ENCODE peak calls at places on chromosomes 12 and 14, in six cellular contexts. K is Peyer's patch, Z is ovary, J is suprapubic skin, U is breast epithelium, G is prostate gland. B is an unnamed sample. For H3K4me1, the result is how much of the 10 kb centered on the place peaks cover.

GRCh38 chr12:13982010-13982409 is 608 bp upstream of the GRIN2B start:
- DNase-seq in K (no peak), Z (no peak), J (no peak), U (no peak), G (no peak), B (no peak)

GRCh38 chr12:49763006-49763591 is 21.7 kb downstream of the TMBIM6 start:
- DNase-seq in K (peak), Z (peak), J (peak), U (peak), G (peak), B (peak)

GRCh38 chr12:62426095-62426488 is 40.5 kb upstream of the MON2 start:
- DNase-seq in K (no peak), Z (no peak), J (no peak), U (no peak), G (no peak), B (no peak)

GRCh38 chr12:113040722-113041168 is 15.8 kb upstream of the DTX1 start:
- DNase-seq in K (no peak), Z (peak), J (peak), U (no peak), G (no peak), B (peak)

GRCh38 chr12:31324845-31325523 is 966 bp downstream of the SINHCAF start:
- DNase-seq in K (peak), Z (peak), J (peak), U (peak), G (peak), B (peak)

GRCh38 chr14:60812987-60813386 is 78.4 kb downstream of the MNAT1 start:
- DNase-seq in K (peak), Z (no peak), J (no peak), U (no peak), G (no peak), B (no peak)

GRCh38 chr14:75864352-75864751 is 117.4 kb downstream of the TGFB3 start:
- DNase-seq in K (no peak), Z (no peak), J (no peak), U (no peak), G (no peak), B (no peak)

GRCh38 chr14:55749201-55749812 is 169.3 kb downstream of the KTN1 start:
- DNase-seq in K (no peak), Z (no peak), J (no peak), U (no peak), G (peak), B (no peak)

GRCh38 chr14:73258845-73259611 is 21.7 kb downstream of the PAPLN start:
- DNase-seq in K (no peak), Z (no peak), J (peak), U (no peak), G (no peak), B (no peak)

GRCh38 chr12:93514853-93515252 is 47.5 kb downstream of the MRPL42 start:
- DNase-seq in K (no peak), Z (no peak), J (no peak), U (no peak), G (no peak), B (no peak)

GRCh38 chr12:88036368-88036965 is 7.3 kb upstream of the C12orf50 start:
- DNase-seq in K (no peak), Z (no peak), J (no peak), U (no peak), G (no peak), B (no peak)

GRCh38 chr14:99476864-99477263 is 3.8 kb downstream of the SETD3 start:
- DNase-seq in K (no peak), Z (no peak), J (no peak), U (no peak), G (no peak), B (no peak)

GRCh38 chr12:88509347-88509746 is 70.9 kb downstream of the KITLG start:
- DNase-seq in K (no peak), Z (no peak), J (no peak), U (no peak), G (no peak), B (no peak)

GRCh38 chr12:10385181-10385613 is 4.6 kb downstream of the KLRK1 start:
- DNase-seq in K (no peak), Z (no peak), J (no peak), U (no peak), G (no peak), B (no peak)

GRCh38 chr12:75550401-75550851 is 39.0 kb upstream of the KRR1 start:
- DNase-seq in K (no peak), Z (no peak), J (no peak), U (no peak), G (no peak), B (peak)

GRCh38 chr12:14698555-14698954 is 2.2 kb upstream of the GUCY2C start:
- DNase-seq in K (no peak), Z (no peak), J (no peak), U (no peak), G (no peak), B (no peak)

GRCh38 chr12:64085996-64086395 is 136.1 kb downstream of the KICS2 start:
- DNase-seq in K (no peak), Z (no peak), J (no peak), U (no peak), G (no peak), B (no peak)

GRCh38 chr12:77324763-77325468 is 259.5 kb upstream of the E2F7 start:
- DNase-seq in K (no peak), Z (peak), J (peak), U (peak), G (peak), B (peak)

GRCh38 chr12:5487971-5488955 is 56.4 kb downstream of the NTF3 start:
- DNase-seq in K (no peak), Z (no peak), J (no peak), U (no peak), G (no peak), B (no peak)

GRCh38 chr14:60848066-60848465 is 113.5 kb downstream of the MNAT1 start:
- DNase-seq in K (no peak), Z (no peak), J (no peak), U (no peak), G (no peak), B (no peak)

GRCh38 chr14:100369019-100369418 is 45.9 kb downstream of the SLC25A47 start:
- DNase-seq in K (no peak), Z (no peak), J (no peak), U (no peak), G (no peak), B (no peak)

GRCh38 chr12:21337453-21337852 is 2.7 kb upstream of the SLCO1A2 start:
- DNase-seq in K (no peak), Z (no peak), J (no peak), U (no peak), G (no peak), B (no peak)

GRCh38 chr12:89636054-89636775 is 72.4 kb downstream of the ATP2B1 start:
- DNase-seq in K (no peak), Z (no peak), J (no peak), U (no peak), G (no peak), B (no peak)

GRCh38 chr12:68733661-68734071 is 12.3 kb upstream of the SLC35E3 start:
- DNase-seq in K (no peak), Z (no peak), J (no peak), U (no peak), G (no peak), B (no peak)

DNA sequence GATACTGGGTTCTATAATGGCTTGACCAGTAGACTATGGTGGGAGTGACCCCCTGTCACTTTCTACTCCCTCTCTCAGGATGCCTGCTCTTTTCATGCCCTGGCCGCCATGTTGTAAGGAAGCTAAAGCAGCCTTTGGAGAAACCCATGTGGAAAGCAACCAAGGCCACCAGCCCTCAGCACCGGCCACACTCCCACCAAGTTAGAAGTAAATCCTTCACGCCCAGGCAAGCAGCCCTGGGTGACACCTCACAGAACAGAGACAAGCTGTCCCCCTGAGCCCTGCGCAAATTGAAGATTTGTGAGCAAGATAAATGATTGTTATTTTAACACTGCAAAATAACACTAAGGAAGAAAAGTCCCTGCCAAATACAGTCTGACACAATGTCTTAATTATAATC is 39.4 kb upstream of the PIWIL1 start:
- DNase-seq in K (no peak), Z (no peak), J (no peak), U (no peak), G (no peak), B (no peak)
- H3K4me1 ChIP-seq in K (under half), Z (under half), J (under half), U (under half), G (under half), B (under half)

GRCh38 chr14:50479041-50479440 is 53.3 kb downstream of the MAP4K5 start:
- DNase-seq in K (no peak), Z (no peak), J (no peak), U (no peak), G (no peak), B (no peak)

GRCh38 chr14:50471838-50472465 is 60.4 kb downstream of the MAP4K5 start:
- DNase-seq in K (no peak), Z (no peak), J (no peak), U (no peak), G (no peak), B (no peak)

GRCh38 chr14:50476134-50476533 is 56.2 kb downstream of the MAP4K5 start:
- DNase-seq in K (no peak), Z (no peak), J (no peak), U (no peak), G (no peak), B (no peak)

GRCh38 chr14:50477760-50478159 is 54.6 kb downstream of the MAP4K5 start:
- DNase-seq in K (no peak), Z (no peak), J (no peak), U (no peak), G (no peak), B (no peak)

DNA sequence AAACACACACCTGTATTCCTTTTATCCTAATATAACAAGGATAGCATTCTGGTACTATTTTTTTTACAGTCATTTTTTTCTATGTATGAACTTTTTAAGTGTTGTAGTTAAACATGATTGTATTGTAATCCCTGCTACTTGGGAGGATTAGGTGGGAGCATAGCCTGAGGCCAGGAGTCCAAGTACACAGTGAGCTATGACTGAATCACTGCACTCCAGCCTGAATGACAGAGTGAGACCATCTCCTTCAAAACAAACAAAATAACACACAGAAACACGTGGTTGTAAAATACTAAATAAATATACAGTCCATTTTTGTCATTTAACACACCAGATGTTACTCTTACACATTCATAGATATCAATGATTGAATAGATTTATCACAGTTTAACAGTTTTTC is 56.9 kb downstream of the MAP4K5 start:
- DNase-seq in K (no peak), Z (no peak), J (no peak), U (no peak), G (no peak), B (no peak)
- TF ChIP-seq POLR2A in K (no peak), Z (no peak), J (no peak), U (no peak), G (no peak), B (no peak)

GRCh38 chr14:64463873-64464272 is 1.4 kb upstream of the AKAP5 start:
- DNase-seq in K (no peak), Z (no peak), J (no peak), U (no peak), G (no peak), B (no peak)
- H3K4me1 ChIP-seq in K (under half), Z (under half), J (under half), U (under half), G (under half), B (under half)

DNA sequence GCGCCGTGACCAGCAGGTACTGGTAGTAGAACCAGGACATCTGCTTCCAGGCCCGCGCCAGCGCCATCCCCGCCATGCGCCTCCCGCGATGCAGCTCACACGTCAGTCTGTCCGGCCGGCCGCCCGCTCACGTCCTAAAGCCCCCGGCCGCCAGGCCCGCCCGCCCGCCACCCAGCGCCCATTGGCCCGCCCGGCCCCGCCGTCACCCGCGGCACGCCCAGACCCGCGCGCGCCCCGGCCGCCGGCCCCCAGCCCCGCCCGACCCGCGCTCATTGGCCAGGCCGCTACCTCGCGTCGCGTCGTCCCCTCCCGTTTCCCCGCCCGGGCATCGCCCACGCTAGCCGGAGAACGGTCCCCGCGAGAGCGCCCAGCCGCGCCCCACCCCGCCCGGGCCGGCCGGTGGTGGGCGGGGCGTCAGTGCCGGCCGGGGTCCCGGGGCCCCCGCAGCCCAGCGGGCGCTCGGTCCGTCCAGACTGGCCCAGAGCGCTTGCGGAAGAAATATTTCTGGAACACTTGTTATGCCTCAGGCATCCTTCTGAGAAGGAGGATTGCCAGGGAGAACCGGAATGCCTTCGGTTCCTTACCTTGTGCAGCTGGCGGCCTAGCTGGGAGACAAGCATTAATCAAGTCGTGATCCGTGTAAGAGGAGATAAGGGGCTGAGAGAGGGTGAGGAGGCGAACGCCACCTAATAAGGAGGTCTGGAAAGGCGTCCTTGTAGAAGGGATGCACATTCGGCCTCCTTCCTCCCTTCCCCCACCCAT is at the start of gene SPTSSA:
- DNase-seq in K (peak), Z (peak), J (peak), U (peak), G (peak), B (peak)
- TF ChIP-seq POLR2A in K (peak), Z (peak), J (peak), U (no peak), G (peak), B (peak)

B was measured in thyroid gland.